ENCODE peak calls at places on chromosomes 12 and 14, in eight cellular contexts. D, O, A, I, R, T, U and X are unnamed samples.

GRCh38 chr14:37279818-37280217 is 82.1 kb downstream of the MIPOL1 start:
- DNase-seq in O (no peak), T (no peak), D (no peak), I (no peak), A (no peak), R (no peak), U (no peak), X (no peak)

GRCh38 chr14:73238262-73238852 is 1.1 kb downstream of the PAPLN start:
- DNase-seq in O (peak), R (peak), U (no peak), D (no peak), I (no peak), T (peak), A (no peak), X (peak)

GRCh38 chr14:104421892-104422291 is 157.7 kb upstream of the C14orf180 start:
- DNase-seq in I (no peak), O (no peak), R (no peak), A (no peak), U (no peak), D (no peak), T (no peak), X (no peak)

GRCh38 chr14:106491851-106492250 is 965.5 kb downstream of the TMEM121 start:
- DNase-seq in O (no peak), D (peak), U (peak), I (peak), T (no peak), R (no peak), A (no peak), X (no peak)

GRCh38 chr12:51424662-51425539 is at the start of gene SLC4A8:
- DNase-seq in U (peak), R (peak), D (peak), I (peak), T (peak), A (peak), O (peak), X (peak)

GRCh38 chr12:61647566-61647965 is 612.6 kb upstream of the USP15 start:
- DNase-seq in A (no peak), T (no peak), I (no peak), D (no peak), R (no peak), U (no peak), O (no peak), X (no peak)

GRCh38 chr12:132100306-132101065 is 43.6 kb downstream of the DDX51 start:
- DNase-seq in T (no peak), D (no peak), R (no peak), A (no peak), O (no peak), U (no peak), I (no peak), X (no peak)

GRCh38 chr12:27732281-27732680 is 21.6 kb downstream of the MRPS35 start:
- DNase-seq in R (no peak), U (peak), D (peak), I (peak), T (no peak), O (no peak), A (no peak), X (no peak)

GRCh38 chr14:93959239-93960107 is 16.9 kb downstream of the ASB2 start:
- DNase-seq in O (peak), R (peak), A (peak), U (peak), T (peak), I (no peak), D (peak), X (peak)

GRCh38 chr12:132188451-132189298 is 44.4 kb downstream of the NOC4L start:
- DNase-seq in I (no peak), R (no peak), U (no peak), O (no peak), D (no peak), T (no peak), A (no peak), X (no peak)

GRCh38 chr14:103521438-103521961 is 1.1 kb downstream of the CKB start:
- DNase-seq in U (no peak), T (no peak), I (peak), D (no peak), O (no peak), R (no peak), A (no peak), X (no peak)

GRCh38 chr12:85029456-85029855 is 6.6 kb downstream of the TSPAN19 start:
- DNase-seq in T (peak), D (peak), I (no peak), O (peak), R (peak), U (peak), A (no peak), X (peak)
- TF ChIP-seq CTCF in T (peak), D (peak), I (peak), O (no peak), R (peak), U (peak), A (peak), X (peak)

DNA sequence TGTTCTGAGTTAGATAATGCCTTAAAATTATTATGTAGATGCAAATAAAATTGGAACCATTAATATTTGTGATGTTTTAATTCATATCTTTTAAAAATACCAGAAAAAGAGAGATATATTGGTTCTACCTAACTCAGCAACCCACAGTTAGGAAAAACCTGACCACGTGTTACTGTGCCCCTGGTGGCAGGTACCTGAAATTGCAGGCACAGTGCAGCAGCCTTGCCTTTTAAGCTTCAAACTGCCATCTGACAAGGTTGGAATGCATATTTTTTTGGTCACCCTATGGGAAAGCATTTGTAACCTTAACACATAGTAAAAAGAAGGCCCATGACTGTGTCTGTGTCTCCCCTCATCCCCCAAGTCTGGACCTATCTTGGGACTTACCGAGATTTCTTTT is 109.4 kb upstream of the NOS1 start:
- DNase-seq in D (peak), T (no peak), U (peak), O (no peak), I (peak), A (no peak), R (no peak), X (no peak)
- TF ChIP-seq CTCF in D (peak), T (peak), U (peak), O (no peak), I (peak), A (peak), R (peak), X (peak)

GRCh38 chr12:8603858-8604257 is 8.8 kb downstream of the AICDA start:
- DNase-seq in A (no peak), T (no peak), I (no peak), R (no peak), D (peak), O (no peak), U (no peak), X (no peak)
- TF ChIP-seq CTCF in A (no peak), T (peak), I (no peak), R (peak), D (peak), O (peak), U (peak), X (peak)

GRCh38 chr12:67430708-67431335 is 161.7 kb downstream of the CAND1 start:
- DNase-seq in U (no peak), T (peak), I (peak), A (peak), R (peak), D (no peak), O (no peak), X (no peak)
- TF ChIP-seq CTCF in U (no peak), T (peak), I (no peak), A (peak), R (peak), D (no peak), O (no peak), X (no peak)

GRCh38 chr14:101229666-101230065 is 326.1 kb upstream of the RTL1 start:
- DNase-seq in R (no peak), I (no peak), O (no peak), A (no peak), U (no peak), D (no peak), T (no peak), X (no peak)
- TF ChIP-seq CTCF in R (no peak), I (no peak), O (no peak), A (no peak), U (no peak), D (no peak), T (no peak), X (no peak)

GRCh38 chr14:50336428-50336827 is 24.3 kb downstream of the DMAC2L start:
- DNase-seq in U (no peak), T (no peak), A (no peak), I (no peak), O (no peak), R (no peak), D (no peak), X (no peak)

GRCh38 chr14:50334211-50334610 is 22.1 kb downstream of the DMAC2L start:
- DNase-seq in I (no peak), U (no peak), O (no peak), R (no peak), T (no peak), D (no peak), A (no peak), X (no peak)

GRCh38 chr14:50335989-50336391 is 23.9 kb downstream of the DMAC2L start:
- DNase-seq in D (no peak), A (no peak), T (no peak), U (no peak), I (no peak), O (no peak), R (peak), X (no peak)

GRCh38 chr14:50333010-50333409 is 20.9 kb downstream of the DMAC2L start:
- DNase-seq in A (no peak), I (no peak), O (peak), U (no peak), D (no peak), T (peak), R (peak), X (peak)

GRCh38 chr14:50335389-50335788 is 23.3 kb downstream of the DMAC2L start:
- DNase-seq in R (peak), U (no peak), D (peak), O (no peak), A (no peak), T (peak), I (peak), X (peak)
- TF ChIP-seq CTCF in R (peak), U (no peak), D (no peak), O (no peak), A (no peak), T (no peak), I (no peak), X (no peak)

GRCh38 chr14:24795406-24795805 is 161.4 kb upstream of the GZMB start:
- DNase-seq in D (no peak), A (no peak), U (no peak), T (no peak), R (no peak), O (no peak), I (no peak), X (no peak)
- TF ChIP-seq CTCF in D (no peak), A (no peak), U (no peak), T (no peak), R (no peak), O (no peak), I (no peak), X (no peak)